ENCODE peak calls at places on chromosome 15, in seven cellular contexts. Q, B, T, X, U, L and C are unnamed samples.

GRCh38 chr15:66882251-66883020 is 180.4 kb downstream of the SMAD6 start:
- DNase-seq in Q (peak; percentile 27), B (peak; percentile 79), T (peak; percentile 67), X (no peak), U (no peak), L (peak; percentile 77), C (no peak)

GRCh38 chr15:47934342-47934741 is 186.4 kb upstream of the SLC24A5 start:
- DNase-seq in Q (no peak), B (no peak), T (no peak), X (no peak), U (no peak), L (no peak), C (no peak)

GRCh38 chr15:43954181-43954621 is 127.4 kb downstream of the WDR76 start:
- DNase-seq in Q (no peak), B (no peak), T (no peak), X (no peak), U (no peak), L (peak; percentile 54), C (no peak)

GRCh38 chr15:52206446-52206845 is 15.3 kb upstream of the GNB5 start:
- DNase-seq in Q (no peak), B (no peak), T (no peak), X (no peak), U (no peak), L (no peak), C (no peak)

GRCh38 chr15:72050700-72051099 is 67.2 kb downstream of the MYO9A start:
- DNase-seq in Q (no peak), B (no peak), T (no peak), X (no peak), U (no peak), L (peak; percentile 41), C (no peak)

GRCh38 chr15:70478251-70478990 is 284.9 kb downstream of the UACA start:
- DNase-seq in Q (no peak), B (peak; percentile 77), T (peak; percentile 61), X (no peak), U (peak; percentile 56), L (no peak), C (peak; percentile 36)

GRCh38 chr15:48477795-48478360 is 146.6 kb downstream of the DUT start:
- DNase-seq in Q (no peak), B (no peak), T (no peak), X (no peak), U (no peak), L (no peak), C (no peak)

GRCh38 chr15:96321422-96322391 is 8.8 kb upstream of the NR2F2 start:
- DNase-seq in Q (peak; percentile 16), B (no peak), T (peak; percentile 79), X (peak; percentile 4), U (no peak), L (peak; percentile 58), C (no peak)

GRCh38 chr15:27582741-27583400 is 516.2 kb downstream of the OCA2 start:
- DNase-seq in Q (no peak), B (no peak), T (no peak), X (no peak), U (no peak), L (peak; percentile 80), C (no peak)

GRCh38 chr15:66411190-66411589 is 24.5 kb downstream of the MAP2K1 start:
- DNase-seq in Q (no peak), B (no peak), T (no peak), X (no peak), U (no peak), L (no peak), C (no peak)

GRCh38 chr15:48966595-48967301 is 3.0 kb upstream of the SHC4 start:
- DNase-seq in Q (peak; percentile 70), B (no peak), T (no peak), X (no peak), U (no peak), L (peak; percentile 89), C (no peak)

GRCh38 chr15:41494190-41494921 is 682 bp downstream of the ITPKA start:
- DNase-seq in Q (peak; percentile 31), B (no peak), T (peak; percentile 65), X (no peak), U (peak; percentile 46), L (no peak), C (no peak)

GRCh38 chr15:54082836-54083492 is 104.7 kb downstream of the UNC13C start:
- DNase-seq in Q (peak; percentile 14), B (no peak), T (no peak), X (no peak), U (no peak), L (no peak), C (no peak)

DNA sequence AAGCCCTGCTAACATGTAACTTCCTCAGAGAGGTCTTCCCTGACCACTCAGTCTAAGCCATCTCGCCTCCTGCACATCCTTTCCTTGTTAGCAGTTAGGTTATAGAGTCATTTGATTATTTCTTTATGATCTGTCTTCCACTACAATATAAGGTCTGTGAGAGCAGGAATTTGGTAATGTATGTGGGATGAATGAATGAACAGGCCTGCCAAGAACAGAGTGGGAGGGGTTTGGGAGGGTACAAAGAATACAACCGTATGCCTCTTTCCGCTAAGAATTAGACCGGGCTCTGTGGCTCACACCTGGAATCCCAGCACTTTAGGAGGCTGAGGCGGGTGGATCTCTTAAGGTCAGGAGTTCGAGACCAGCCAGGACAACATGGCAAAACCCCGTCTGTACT is 32.4 kb upstream of the MYO1E start:
- DNase-seq in Q (no peak), B (no peak), T (no peak), X (no peak), U (peak; percentile 35), L (no peak), C (no peak)
- H3K4me1 ChIP-seq in Q (peaks cover 1% of the 10 kb centered on the region), B (no peaks in the 10 kb centered on the region), T (no peaks in the 10 kb centered on the region), X (no peaks in the 10 kb centered on the region), U (peaks cover 12% of the 10 kb centered on the region), L (no peaks in the 10 kb centered on the region), C (no peaks in the 10 kb centered on the region)

DNA sequence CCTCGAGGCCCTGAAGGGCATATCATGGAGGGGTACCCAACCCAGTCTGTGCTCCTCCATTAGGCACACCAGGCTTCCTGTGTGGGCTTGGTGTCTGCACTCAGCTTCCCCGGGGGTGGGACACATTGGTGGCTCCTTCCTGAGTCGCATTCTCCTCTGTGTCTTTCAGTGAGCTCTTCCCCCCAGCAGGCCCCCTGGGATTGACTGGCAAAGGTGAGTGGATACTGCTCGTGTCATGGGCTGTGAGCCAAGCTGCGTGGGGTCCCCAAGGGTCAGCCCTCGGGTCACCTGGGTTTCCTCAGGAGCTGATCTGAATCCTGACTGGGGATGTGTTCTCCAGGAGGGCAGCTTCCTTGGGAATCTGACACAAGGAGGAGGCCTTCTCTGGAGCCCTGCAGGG is 231.0 kb downstream of the SNRPN start:
- DNase-seq in Q (no peak), B (peak; percentile 27), T (peak; percentile 28), X (no peak), U (no peak), L (no peak), C (no peak)
- H3K9me3 ChIP-seq in Q (no peaks in the 10 kb centered on the region), B (no peaks in the 10 kb centered on the region), T (no peaks in the 10 kb centered on the region), X (no peaks in the 10 kb centered on the region), U (peaks cover 10% of the 10 kb centered on the region), L (no peaks in the 10 kb centered on the region), C (peaks cover 50% of the 10 kb centered on the region)

GRCh38 chr15:26537653-26538052 is 235.2 kb downstream of the GABRB3 start:
- DNase-seq in Q (no peak), B (no peak), T (no peak), X (no peak), U (no peak), L (no peak), C (no peak)
- H3K27ac ChIP-seq in Q (no peak overlapping the region), B (no peak overlapping the region), T (no peak overlapping the region), X (no peak overlapping the region), U (no peak overlapping the region), L (no peak overlapping the region), C (no peak overlapping the region)

GRCh38 chr15:56031836-56032235 is 38.4 kb upstream of the NEDD4 start:
- DNase-seq in Q (no peak), B (no peak), T (no peak), X (no peak), U (no peak), L (no peak), C (no peak)

GRCh38 chr15:56032366-56032765 is 39.0 kb upstream of the NEDD4 start:
- DNase-seq in Q (no peak), B (no peak), T (no peak), X (no peak), U (no peak), L (no peak), C (no peak)

GRCh38 chr15:56028430-56028829 is 35.0 kb upstream of the NEDD4 start:
- DNase-seq in Q (no peak), B (no peak), T (no peak), X (no peak), U (no peak), L (no peak), C (no peak)
- H3K4me1 ChIP-seq in Q (no peaks in the 10 kb centered on the region), B (no peaks in the 10 kb centered on the region), T (no peaks in the 10 kb centered on the region), X (no peaks in the 10 kb centered on the region), U (no peaks in the 10 kb centered on the region), L (no peaks in the 10 kb centered on the region), C (no peaks in the 10 kb centered on the region)

DNA sequence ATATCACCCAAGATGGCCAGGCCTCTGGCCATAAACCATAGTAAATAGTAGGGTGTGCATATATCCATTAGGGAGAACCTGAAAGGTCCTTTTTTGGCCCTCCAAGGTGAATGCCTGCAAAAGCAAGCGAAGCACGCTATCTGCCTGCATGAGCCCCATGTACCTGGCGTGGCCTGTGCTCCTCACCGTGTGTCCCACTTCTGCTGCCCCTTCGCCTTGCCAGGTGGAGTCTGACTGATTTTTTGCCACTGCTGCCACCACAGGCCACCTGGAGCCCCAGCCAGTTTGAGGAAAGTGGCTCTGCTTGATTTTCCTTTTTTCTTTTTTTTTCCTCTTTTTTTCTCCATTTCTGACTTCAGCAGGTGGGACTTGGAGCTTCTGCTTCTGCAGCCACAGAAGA is 139.7 kb downstream of the SNRPN start:
- DNase-seq in Q (no peak), B (no peak), T (no peak), X (no peak), U (no peak), L (no peak), C (no peak)
- H3K9me3 ChIP-seq in Q (peaks cover 15% of the 10 kb centered on the region), B (peaks cover 12% of the 10 kb centered on the region), T (peaks cover 21% of the 10 kb centered on the region), X (no peaks in the 10 kb centered on the region), U (peaks cover 57% of the 10 kb centered on the region), L (no peaks in the 10 kb centered on the region), C (peaks cover 100% of the 10 kb centered on the region)

DNA sequence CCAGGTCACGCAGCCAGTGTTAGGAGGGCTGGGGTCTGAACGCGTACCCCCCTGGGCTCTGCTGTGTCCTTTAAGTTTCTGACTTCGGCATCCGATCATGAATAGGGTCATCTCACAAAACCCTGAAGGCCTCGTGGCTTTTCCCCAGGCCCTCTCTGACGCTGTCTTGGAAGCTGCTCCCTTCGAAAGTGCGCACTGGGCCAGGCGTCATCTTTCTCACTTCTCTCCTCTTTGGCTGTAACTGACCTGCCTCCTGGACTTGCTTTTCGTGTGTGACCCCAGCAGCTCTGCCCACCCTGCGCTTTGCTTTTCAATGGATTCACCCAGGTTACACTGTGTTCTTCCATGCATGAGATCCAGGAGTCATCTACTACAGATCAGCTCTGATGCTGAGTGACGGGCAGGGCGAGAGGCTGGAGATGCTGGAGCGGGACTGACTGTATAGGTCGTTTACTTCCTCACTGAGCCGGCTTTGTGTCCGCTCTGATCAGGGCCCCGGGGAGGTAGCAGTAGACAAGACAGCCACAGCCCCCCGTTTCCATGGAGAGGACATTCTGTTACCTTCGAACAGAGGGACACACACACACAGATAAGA is 45.0 kb upstream of the PCSK6 start:
- DNase-seq in Q (no peak), B (no peak), T (no peak), X (no peak), U (no peak), L (no peak), C (no peak)
- H3K27ac ChIP-seq in Q (no peak overlapping the region), B (no peak overlapping the region), T (no peak overlapping the region), X (no peak overlapping the region), U (no peak overlapping the region), L (no peak overlapping the region), C (no peak overlapping the region)